ENCODE peak calls at places on chromosome 22, in eight cellular contexts. One of them, this sample, is unnamed.

GRCh38 chr22:45007247-45007945 is 2.4 kb downstream of the PHF21B start:
- DNase-seq in B cell: no peak
- DNase-seq in CD14-positive monocyte: no peak
- DNase-seq in H1: no peak
- DNase-seq in ovary: peak; percentile 69
- DNase-seq in neural crest cell: peak; percentile 76
- DNase-seq in GM12878: no peak
- DNase-seq in astrocyte of the cerebellum: no peak
- DNase-seq in this sample: no peak

GRCh38 chr22:44219101-44219870 is 38.6 kb downstream of the PARVG start:
- DNase-seq in B cell: no peak
- DNase-seq in CD14-positive monocyte: no peak
- DNase-seq in H1: no peak
- DNase-seq in ovary: no peak
- DNase-seq in neural crest cell: no peak
- DNase-seq in GM12878: no peak
- DNase-seq in astrocyte of the cerebellum: no peak
- DNase-seq in this sample: peak; percentile 48

GRCh38 chr22:50600541-50600940 is at the start of gene MAPK8IP2:
- DNase-seq in B cell: no peak
- DNase-seq in CD14-positive monocyte: no peak
- DNase-seq in H1: no peak
- DNase-seq in ovary: no peak
- DNase-seq in neural crest cell: no peak
- DNase-seq in GM12878: no peak
- DNase-seq in astrocyte of the cerebellum: no peak
- DNase-seq in this sample: no peak

GRCh38 chr22:18010263-18010662 is 14.1 kb downstream of the MICAL3 start:
- DNase-seq in B cell: no peak
- DNase-seq in CD14-positive monocyte: no peak
- DNase-seq in H1: no peak
- DNase-seq in ovary: no peak
- DNase-seq in neural crest cell: no peak
- DNase-seq in GM12878: no peak
- DNase-seq in astrocyte of the cerebellum: no peak
- DNase-seq in this sample: no peak

GRCh38 chr22:28819253-28820096 is 19.1 kb upstream of the XBP1 start:
- DNase-seq in B cell: no peak
- DNase-seq in CD14-positive monocyte: no peak
- DNase-seq in H1: no peak
- DNase-seq in ovary: no peak
- DNase-seq in neural crest cell: no peak
- DNase-seq in GM12878: no peak
- DNase-seq in astrocyte of the cerebellum: no peak
- DNase-seq in this sample: no peak

GRCh38 chr22:38471237-38471636 is 3.3 kb downstream of the KDELR3 start:
- DNase-seq in B cell: peak; percentile 14
- DNase-seq in CD14-positive monocyte: no peak
- DNase-seq in H1: no peak
- DNase-seq in ovary: no peak
- DNase-seq in neural crest cell: no peak
- DNase-seq in GM12878: no peak
- DNase-seq in astrocyte of the cerebellum: no peak
- DNase-seq in this sample: no peak

GRCh38 chr22:50260801-50261614 is 475 bp downstream of the MAPK12 start:
- DNase-seq in B cell: no peak
- DNase-seq in CD14-positive monocyte: no peak
- DNase-seq in H1: no peak
- DNase-seq in ovary: no peak
- DNase-seq in neural crest cell: no peak
- DNase-seq in GM12878: no peak
- DNase-seq in astrocyte of the cerebellum: no peak
- DNase-seq in this sample: no peak

GRCh38 chr22:30114356-30114755 is 34.1 kb downstream of the HORMAD2 start:
- DNase-seq in B cell: no peak
- DNase-seq in CD14-positive monocyte: no peak
- DNase-seq in H1: no peak
- DNase-seq in ovary: no peak
- DNase-seq in neural crest cell: no peak
- DNase-seq in GM12878: no peak
- DNase-seq in astrocyte of the cerebellum: no peak
- DNase-seq in this sample: no peak

DNA sequence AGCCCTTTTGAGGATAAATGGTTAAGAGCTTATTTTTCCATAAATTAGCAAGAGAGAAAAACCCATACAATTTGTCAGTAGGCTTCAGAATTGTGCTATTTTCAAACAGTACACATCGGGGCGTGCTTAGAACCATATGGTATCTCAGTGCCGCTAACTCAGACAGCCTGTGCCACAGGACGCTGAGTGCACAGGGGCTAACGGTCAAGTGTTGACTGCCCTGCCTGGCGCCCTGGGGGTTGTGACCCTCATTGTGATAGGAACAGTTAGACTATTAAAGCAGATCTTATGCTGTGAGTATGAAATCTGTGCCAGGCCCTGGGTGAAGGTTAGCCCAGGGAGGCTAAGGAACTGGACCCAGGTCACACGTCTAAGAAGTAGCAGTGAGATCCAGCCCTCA is 1519.7 kb downstream of the BRD1 start:
- DNase-seq in B cell: no peak
- DNase-seq in CD14-positive monocyte: no peak
- DNase-seq in H1: no peak
- DNase-seq in ovary: no peak
- DNase-seq in neural crest cell: no peak
- DNase-seq in GM12878: no peak
- DNase-seq in astrocyte of the cerebellum: no peak
- DNase-seq in this sample: peak; percentile 36
- TF ChIP-seq CTCF in B cell: no peak
- TF ChIP-seq CTCF in CD14-positive monocyte: no peak
- TF ChIP-seq CTCF in H1: no peak
- TF ChIP-seq CTCF in ovary: no peak
- TF ChIP-seq CTCF in neural crest cell: no peak
- TF ChIP-seq CTCF in GM12878: no peak
- TF ChIP-seq CTCF in astrocyte of the cerebellum: no peak
- TF ChIP-seq CTCF in this sample: no peak

GRCh38 chr22:36194971-36195370 is 6.6 kb downstream of the APOL4 start:
- DNase-seq in B cell: peak; percentile 51
- DNase-seq in CD14-positive monocyte: peak; percentile 54
- DNase-seq in H1: peak; percentile 36
- DNase-seq in ovary: peak; percentile 66
- DNase-seq in neural crest cell: peak; percentile 47
- DNase-seq in GM12878: no peak
- DNase-seq in astrocyte of the cerebellum: peak; percentile 45
- DNase-seq in this sample: peak; percentile 83
- TF ChIP-seq CTCF in B cell: peak; percentile 58
- TF ChIP-seq CTCF in CD14-positive monocyte: peak; percentile 80
- TF ChIP-seq CTCF in H1: peak; percentile 82
- TF ChIP-seq CTCF in ovary: peak; percentile 25
- TF ChIP-seq CTCF in neural crest cell: peak; percentile 78
- TF ChIP-seq CTCF in GM12878: peak; percentile 68
- TF ChIP-seq CTCF in astrocyte of the cerebellum: peak; percentile 86
- TF ChIP-seq CTCF in this sample: peak; percentile 80

DNA sequence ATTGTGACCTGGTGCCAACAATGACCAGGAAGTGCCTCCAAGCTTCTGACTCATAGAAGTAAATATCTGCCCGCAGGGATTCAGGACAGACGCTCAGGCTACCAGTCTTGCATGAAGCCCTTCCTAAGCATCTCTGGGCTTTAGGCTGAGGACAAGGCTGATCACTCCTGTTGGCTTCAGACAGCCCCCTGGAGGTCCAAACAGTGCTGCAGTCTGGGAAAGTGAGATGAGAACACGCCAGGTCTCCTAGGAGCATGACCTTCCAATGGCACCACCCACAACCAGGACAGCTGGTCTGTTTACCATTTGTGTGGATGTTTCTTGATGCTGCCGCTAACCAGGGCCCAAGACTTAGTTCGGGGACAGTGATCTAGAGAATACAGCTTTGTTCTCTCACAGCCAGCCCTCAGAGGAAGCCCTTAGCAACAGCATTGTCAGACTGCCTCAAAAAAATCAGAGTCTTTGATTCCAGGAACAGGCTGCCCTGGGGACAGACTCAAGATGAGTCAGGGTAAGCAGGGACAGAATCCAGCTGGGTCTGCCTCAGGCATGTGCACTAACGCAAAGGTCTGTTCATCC is 111.2 kb downstream of the ZNF280B start:
- DNase-seq in B cell: no peak
- DNase-seq in CD14-positive monocyte: no peak
- DNase-seq in H1: no peak
- DNase-seq in ovary: no peak
- DNase-seq in neural crest cell: peak; percentile 46
- DNase-seq in GM12878: no peak
- DNase-seq in astrocyte of the cerebellum: no peak
- DNase-seq in this sample: no peak
- TF ChIP-seq CTCF in B cell: no peak
- TF ChIP-seq CTCF in CD14-positive monocyte: no peak
- TF ChIP-seq CTCF in H1: no peak
- TF ChIP-seq CTCF in ovary: no peak
- TF ChIP-seq CTCF in neural crest cell: no peak
- TF ChIP-seq CTCF in GM12878: no peak
- TF ChIP-seq CTCF in astrocyte of the cerebellum: peak; percentile 14
- TF ChIP-seq CTCF in this sample: no peak

GRCh38 chr22:48486163-48486957 is 1341.3 kb downstream of the BRD1 start:
- DNase-seq in B cell: no peak
- DNase-seq in CD14-positive monocyte: no peak
- DNase-seq in H1: no peak
- DNase-seq in ovary: no peak
- DNase-seq in neural crest cell: no peak
- DNase-seq in GM12878: no peak
- DNase-seq in astrocyte of the cerebellum: no peak
- DNase-seq in this sample: no peak

GRCh38 chr22:48489551-48490512 is 1337.8 kb downstream of the BRD1 start:
- DNase-seq in B cell: no peak
- DNase-seq in CD14-positive monocyte: no peak
- DNase-seq in H1: no peak
- DNase-seq in ovary: no peak
- DNase-seq in neural crest cell: peak; percentile 29
- DNase-seq in GM12878: no peak
- DNase-seq in astrocyte of the cerebellum: no peak
- DNase-seq in this sample: no peak

GRCh38 chr22:48490513-48491411 is 1336.9 kb downstream of the BRD1 start:
- DNase-seq in B cell: no peak
- DNase-seq in CD14-positive monocyte: no peak
- DNase-seq in H1: no peak
- DNase-seq in ovary: no peak
- DNase-seq in neural crest cell: no peak
- DNase-seq in GM12878: no peak
- DNase-seq in astrocyte of the cerebellum: no peak
- DNase-seq in this sample: no peak

GRCh38 chr22:48488611-48489456 is 1338.8 kb downstream of the BRD1 start:
- DNase-seq in B cell: no peak
- DNase-seq in CD14-positive monocyte: no peak
- DNase-seq in H1: no peak
- DNase-seq in ovary: no peak
- DNase-seq in neural crest cell: peak; percentile 37
- DNase-seq in GM12878: no peak
- DNase-seq in astrocyte of the cerebellum: no peak
- DNase-seq in this sample: no peak

DNA sequence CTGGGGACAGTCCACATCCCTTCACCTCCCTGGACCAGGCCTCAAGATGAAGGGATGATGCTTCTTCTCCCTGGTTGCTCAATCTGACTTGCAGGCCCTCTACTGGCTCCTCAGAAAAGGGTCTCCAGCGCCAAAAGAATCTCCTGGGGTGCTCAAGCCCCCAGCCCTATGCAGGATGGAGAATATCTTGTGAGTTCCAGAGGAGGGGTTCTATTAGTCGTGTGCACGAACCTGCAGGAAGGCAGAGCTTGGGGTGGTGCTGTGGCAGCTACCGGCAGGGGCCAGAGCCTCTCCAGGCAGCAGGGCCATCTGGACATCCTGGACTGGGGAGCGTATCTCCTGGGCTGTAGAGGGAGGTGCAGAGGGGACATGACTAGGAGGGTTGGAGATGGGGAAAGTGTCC is 1339.5 kb downstream of the BRD1 start:
- DNase-seq in B cell: no peak
- DNase-seq in CD14-positive monocyte: no peak
- DNase-seq in H1: no peak
- DNase-seq in ovary: no peak
- DNase-seq in neural crest cell: no peak
- DNase-seq in GM12878: no peak
- DNase-seq in astrocyte of the cerebellum: no peak
- DNase-seq in this sample: no peak
- TF ChIP-seq CTCF in B cell: no peak
- TF ChIP-seq CTCF in CD14-positive monocyte: no peak
- TF ChIP-seq CTCF in H1: peak; percentile 12
- TF ChIP-seq CTCF in ovary: no peak
- TF ChIP-seq CTCF in neural crest cell: peak; percentile 40
- TF ChIP-seq CTCF in GM12878: no peak
- TF ChIP-seq CTCF in astrocyte of the cerebellum: peak; percentile 41
- TF ChIP-seq CTCF in this sample: no peak

GRCh38 chr22:36946436-36947158 is 33.2 kb downstream of the CSF2RB start:
- DNase-seq in B cell: peak; percentile 34
- DNase-seq in CD14-positive monocyte: no peak
- DNase-seq in H1: no peak
- DNase-seq in ovary: no peak
- DNase-seq in neural crest cell: no peak
- DNase-seq in GM12878: no peak
- DNase-seq in astrocyte of the cerebellum: no peak
- DNase-seq in this sample: no peak
- TF ChIP-seq CTCF in B cell: no peak
- TF ChIP-seq CTCF in CD14-positive monocyte: no peak
- TF ChIP-seq CTCF in H1: peak; percentile 27
- TF ChIP-seq CTCF in ovary: no peak
- TF ChIP-seq CTCF in neural crest cell: no peak
- TF ChIP-seq CTCF in GM12878: peak; percentile 21
- TF ChIP-seq CTCF in astrocyte of the cerebellum: no peak
- TF ChIP-seq CTCF in this sample: no peak

GRCh38 chr22:16783930-16784354 is 41.3 kb downstream of the XKR3 start:
- DNase-seq in B cell: no peak
- DNase-seq in CD14-positive monocyte: no peak
- DNase-seq in H1: no peak
- DNase-seq in ovary: no peak
- DNase-seq in neural crest cell: no peak
- DNase-seq in GM12878: no peak
- DNase-seq in astrocyte of the cerebellum: no peak
- DNase-seq in this sample: no peak
- TF ChIP-seq CTCF in B cell: peak; percentile 55
- TF ChIP-seq CTCF in CD14-positive monocyte: peak; percentile 72
- TF ChIP-seq CTCF in H1: peak; percentile 55
- TF ChIP-seq CTCF in ovary: no peak
- TF ChIP-seq CTCF in neural crest cell: peak; percentile 50
- TF ChIP-seq CTCF in GM12878: peak; percentile 39
- TF ChIP-seq CTCF in astrocyte of the cerebellum: no peak
- TF ChIP-seq CTCF in this sample: no peak

GRCh38 chr22:21673534-21674321 is 7.9 kb downstream of the PPIL2 start:
- DNase-seq in B cell: no peak
- DNase-seq in CD14-positive monocyte: no peak
- DNase-seq in H1: no peak
- DNase-seq in ovary: no peak
- DNase-seq in neural crest cell: no peak
- DNase-seq in GM12878: no peak
- DNase-seq in astrocyte of the cerebellum: no peak
- DNase-seq in this sample: no peak
- TF ChIP-seq CTCF in B cell: no peak
- TF ChIP-seq CTCF in CD14-positive monocyte: no peak
- TF ChIP-seq CTCF in H1: no peak
- TF ChIP-seq CTCF in ovary: no peak
- TF ChIP-seq CTCF in neural crest cell: no peak
- TF ChIP-seq CTCF in GM12878: no peak
- TF ChIP-seq CTCF in astrocyte of the cerebellum: no peak
- TF ChIP-seq CTCF in this sample: no peak